ENCODE peak calls at places on chromosomes 3 and 15, in five cellular contexts. A, R, M, P and L are unnamed samples.

GRCh38 chr3:153785901-153786300 is 335.3 kb upstream of the ARHGEF26 start:
- DNase-seq in P (peak), M (no peak), A (no peak), R (no peak), L (no peak)

GRCh38 chr15:63553388-63553791 is 43.8 kb upstream of the FBXL22 start:
- DNase-seq in M (peak), R (no peak), A (no peak), P (no peak), L (peak)

GRCh38 chr15:93459396-93459795 is 370.4 kb upstream of the RGMA start:
- DNase-seq in A (no peak), R (no peak), P (no peak), M (no peak), L (no peak)

GRCh38 chr15:75695206-75695605 is 17.4 kb downstream of the CSPG4 start:
- DNase-seq in A (no peak), P (no peak), R (no peak), M (no peak), L (no peak)

GRCh38 chr3:66485291-66485968 is 15.4 kb downstream of the LRIG1 start:
- DNase-seq in R (peak), M (peak), P (no peak), A (no peak), L (peak)

GRCh38 chr15:65862682-65863081 is 6.6 kb upstream of the RAB11A start:
- DNase-seq in R (no peak), M (peak), P (peak), A (peak), L (peak)

GRCh38 chr15:63487076-63487757 is 17.2 kb upstream of the USP3 start:
- DNase-seq in R (peak), A (peak), M (peak), P (peak), L (peak)

GRCh38 chr3:101066776-101067175 is 73.6 kb upstream of the ABI3BP start:
- DNase-seq in A (no peak), M (peak), P (no peak), R (no peak), L (peak)

GRCh38 chr3:72134989-72135451 is 350.1 kb upstream of the PROK2 start:
- DNase-seq in R (no peak), A (no peak), M (no peak), P (no peak), L (no peak)

GRCh38 chr15:93298901-93299300 is 209.9 kb upstream of the RGMA start:
- DNase-seq in M (no peak), P (no peak), R (peak), A (no peak), L (no peak)

GRCh38 chr15:41115652-41116115 is 396 bp downstream of the INO80 start:
- DNase-seq in M (no peak), A (peak), P (peak), R (no peak), L (peak)

GRCh38 chr15:82810061-82810862 is 834 bp downstream of the WHAMM start:
- DNase-seq in M (peak), R (peak), A (no peak), P (peak), L (peak)

GRCh38 chr15:85463273-85463937 is 83.0 kb downstream of the AKAP13 start:
- DNase-seq in R (no peak), A (no peak), P (no peak), M (no peak), L (no peak)

GRCh38 chr15:97963779-97964178 is 3.3 kb downstream of the ARRDC4 start:
- DNase-seq in M (no peak), A (no peak), R (no peak), P (no peak), L (no peak)

GRCh38 chr3:161069441-161070251 is 35.5 kb downstream of the B3GALNT1 start:
- DNase-seq in A (no peak), M (peak), P (peak), R (no peak), L (peak)

GRCh38 chr3:42673082-42673481 is 12.3 kb upstream of the KLHL40 start:
- DNase-seq in M (no peak), P (no peak), A (no peak), R (peak), L (no peak)

GRCh38 chr3:160129459-160130061 is 95.7 kb upstream of the C3orf80 start:
- DNase-seq in M (peak), A (no peak), P (peak), R (no peak), L (peak)

GRCh38 chr15:43102181-43102580 is 3.7 kb downstream of the UBR1 start:
- DNase-seq in P (no peak), A (no peak), R (no peak), M (no peak), L (no peak)

GRCh38 chr15:56327721-56328502 is 37.3 kb upstream of the TEX9 start:
- DNase-seq in M (peak), P (no peak), A (no peak), R (no peak), L (peak)

GRCh38 chr15:65171428-65171827 is 13.7 kb downstream of the CLPX start:
- DNase-seq in A (no peak), M (no peak), P (peak), R (no peak), L (no peak)

GRCh38 chr3:169940486-169941181 is 26.0 kb upstream of the SEC62 start:
- DNase-seq in R (no peak), P (no peak), A (no peak), M (no peak), L (no peak)

GRCh38 chr3:165459111-165459510 is 262.9 kb upstream of the SLITRK3 start:
- DNase-seq in A (no peak), P (peak), R (no peak), M (no peak), L (no peak)

GRCh38 chr3:11627612-11628011 is 16.1 kb downstream of the VGLL4 start:
- DNase-seq in R (no peak), P (no peak), M (no peak), A (no peak), L (no peak)

GRCh38 chr3:52401021-52401420 is 43.9 kb downstream of the SEMA3G start:
- DNase-seq in R (no peak), M (no peak), A (no peak), P (no peak), L (no peak)

GRCh38 chr3:86229775-86230094 is 761.2 kb downstream of the VGLL3 start:
- DNase-seq in A (no peak), M (no peak), P (no peak), R (no peak), L (no peak)

GRCh38 chr3:41131224-41131623 is 68.1 kb upstream of the CTNNB1 start:
- DNase-seq in M (no peak), A (no peak), R (no peak), P (no peak), L (peak)

GRCh38 chr3:135137296-135137695 is 342.2 kb downstream of the EPHB1 start:
- DNase-seq in R (no peak), P (no peak), A (no peak), M (no peak), L (no peak)

GRCh38 chr15:79071901-79072300 is 18.7 kb downstream of the RASGRF1 start:
- DNase-seq in M (peak), P (no peak), R (peak), A (no peak), L (no peak)

GRCh38 chr15:70323111-70323851 is 225.6 kb upstream of the TLE3 start:
- DNase-seq in M (peak), R (peak), A (no peak), P (no peak), L (peak)

GRCh38 chr3:115693868-115694267 is 70.6 kb downstream of the GAP43 start:
- DNase-seq in A (no peak), P (no peak), M (no peak), R (no peak), L (no peak)

GRCh38 chr3:134311265-134311664 is 60.6 kb upstream of the RYK start:
- DNase-seq in R (no peak), M (peak), P (no peak), A (no peak), L (peak)

GRCh38 chr3:111080357-111080937 is 8.8 kb downstream of the NECTIN3 start:
- DNase-seq in R (no peak), M (peak), A (no peak), P (peak), L (peak)

GRCh38 chr3:182111967-182112366 is 400.2 kb downstream of the SOX2 start:
- DNase-seq in A (no peak), M (no peak), P (no peak), R (no peak), L (no peak)

GRCh38 chr3:87268646-87269211 is 7.7 kb downstream of the POU1F1 start:
- DNase-seq in R (no peak), A (no peak), P (no peak), M (no peak), L (no peak)

GRCh38 chr15:55799287-55800212 is 56.6 kb upstream of the PRTG start:
- DNase-seq in P (peak), A (peak), M (peak), R (no peak), L (peak)

GRCh38 chr15:69542028-69542427 is 89.4 kb downstream of the RPLP1 start:
- DNase-seq in M (no peak), P (no peak), R (no peak), A (no peak), L (no peak)

GRCh38 chr3:183296944-183297343 is 43.9 kb downstream of the B3GNT5 start:
- DNase-seq in A (no peak), M (no peak), P (no peak), R (no peak), L (no peak)
- H3K27ac ChIP-seq in A (no peak), M (no peak), P (no peak), R (no peak), L (no peak)

GRCh38 chr3:99929409-99930139 is 111.9 kb downstream of the CMSS1 start:
- DNase-seq in A (no peak), P (no peak), M (peak), R (peak), L (peak)

GRCh38 chr3:99925584-99925983 is 107.9 kb downstream of the CMSS1 start:
- DNase-seq in A (no peak), P (peak), R (peak), M (peak), L (peak)

GRCh38 chr3:99927651-99928390 is 110.2 kb downstream of the CMSS1 start:
- DNase-seq in R (no peak), A (no peak), M (no peak), P (no peak), L (no peak)

GRCh38 chr3:99931059-99931458 is 113.4 kb downstream of the CMSS1 start:
- DNase-seq in R (no peak), P (no peak), M (no peak), A (no peak), L (no peak)

DNA sequence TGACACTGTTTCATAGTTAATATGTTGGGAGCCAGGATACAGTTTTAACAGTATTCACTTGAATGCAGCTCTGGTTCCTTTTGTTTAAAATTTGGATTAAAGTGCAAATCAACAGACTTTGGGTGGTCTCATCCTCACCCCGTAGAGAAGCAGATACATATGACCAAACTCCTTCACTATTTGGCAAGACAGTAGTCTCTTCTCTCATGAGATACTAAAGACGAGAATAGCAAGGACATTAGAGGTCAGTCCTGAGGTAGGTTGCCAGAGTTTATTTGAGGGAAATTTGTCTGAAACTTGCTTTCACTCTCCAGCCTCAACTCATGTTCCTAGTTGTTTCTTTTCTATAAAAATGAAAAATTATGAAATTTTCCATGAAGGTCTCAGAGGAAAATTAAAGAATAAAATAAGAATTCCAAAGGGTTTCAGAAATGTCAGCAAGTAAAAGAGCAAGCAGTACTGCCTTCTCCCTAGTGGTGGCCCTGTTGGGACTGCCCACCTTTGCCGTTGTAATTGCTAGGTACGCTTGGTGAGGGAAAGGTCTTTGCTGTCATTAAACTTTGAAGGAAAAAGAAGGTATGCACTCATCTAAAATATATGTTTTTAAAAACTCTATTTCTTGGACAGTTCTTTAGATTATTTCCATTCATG is 111.2 kb downstream of the CMSS1 start:
- DNase-seq in R (no peak), P (no peak), A (no peak), M (no peak), L (no peak)
- H3K27ac ChIP-seq in R (peak), P (no peak), A (no peak), M (no peak), L (no peak)

GRCh38 chr3:37859354-37859753 is 2.3 kb upstream of the CTDSPL start:
- DNase-seq in P (no peak), M (peak), A (no peak), R (no peak), L (no peak)
- H3K27ac ChIP-seq in P (no peak), M (no peak), A (no peak), R (peak), L (no peak)

GRCh38 chr15:57330619-57331018 is 45.7 kb upstream of the CGNL1 start:
- DNase-seq in R (no peak), P (no peak), A (no peak), M (no peak), L (peak)
- H3K27ac ChIP-seq in R (no peak), P (no peak), A (no peak), M (no peak), L (no peak)

GRCh38 chr3:50355829-50356552 is 3.3 kb downstream of the TMEM115 start:
- DNase-seq in M (peak), A (no peak), R (no peak), P (no peak), L (no peak)
- H3K27ac ChIP-seq in M (no peak), A (no peak), R (peak), P (no peak), L (no peak)

GRCh38 chr3:187063286-187064081 is 75.8 kb downstream of the RPL39L start:
- DNase-seq in A (no peak), M (no peak), P (peak), R (no peak), L (peak)

GRCh38 chr3:187062526-187063177 is 76.6 kb downstream of the RPL39L start:
- DNase-seq in P (peak), M (peak), A (no peak), R (no peak), L (peak)

GRCh38 chr3:187061748-187062147 is 77.5 kb downstream of the RPL39L start:
- DNase-seq in R (no peak), A (no peak), M (no peak), P (no peak), L (no peak)

GRCh38 chr3:187066228-187066995 is 72.9 kb downstream of the RPL39L start:
- DNase-seq in P (peak), R (no peak), A (peak), M (peak), L (peak)

GRCh38 chr3:187064210-187065115 is 74.8 kb downstream of the RPL39L start:
- DNase-seq in P (no peak), M (peak), A (no peak), R (no peak), L (no peak)
- H3K27ac ChIP-seq in P (peak), M (no peak), A (no peak), R (no peak), L (no peak)

GRCh38 chr3:142866841-142867631 is 21.8 kb downstream of the PCOLCE2 start:
- DNase-seq in P (peak), A (peak), M (no peak), R (no peak), L (no peak)
- H3K27ac ChIP-seq in P (no peak), A (no peak), M (no peak), R (no peak), L (no peak)